ENCODE peak calls at places on chromosomes 11 and 22, in six cellular contexts. One of them, this sample, is unnamed.

GRCh38 chr11:115379528-115379927 is 124.7 kb downstream of the CADM1 start:
- DNase-seq in EL: no peak
- DNase-seq in NCI-H345: no peak
- DNase-seq in COR-L47: no peak
- DNase-seq in AG08395: no peak
- DNase-seq in NCI-H2081: no peak
- DNase-seq in this sample: no peak

GRCh38 chr11:6570691-6571427 is 32.6 kb downstream of the RRP8 start:
- DNase-seq in NCI-H2081: no peak
- DNase-seq in EL: no peak
- DNase-seq in NCI-H345: no peak
- DNase-seq in COR-L47: no peak
- DNase-seq in AG08395: no peak
- DNase-seq in this sample: no peak

GRCh38 chr22:17536269-17536668 is 27.0 kb upstream of the SLC25A18 start:
- DNase-seq in AG08395: peak
- DNase-seq in NCI-H2081: no peak
- DNase-seq in NCI-H345: no peak
- DNase-seq in COR-L47: no peak
- DNase-seq in EL: no peak
- DNase-seq in this sample: peak

GRCh38 chr11:3616721-3617460 is 24.9 kb downstream of the ART5 start:
- DNase-seq in NCI-H2081: no peak
- DNase-seq in COR-L47: no peak
- DNase-seq in AG08395: no peak
- DNase-seq in NCI-H345: peak
- DNase-seq in EL: no peak
- DNase-seq in this sample: peak

GRCh38 chr11:44016129-44016528 is 31.7 kb upstream of the ACCSL start:
- DNase-seq in NCI-H345: no peak
- DNase-seq in COR-L47: no peak
- DNase-seq in EL: peak
- DNase-seq in NCI-H2081: no peak
- DNase-seq in AG08395: peak
- DNase-seq in this sample: no peak

GRCh38 chr11:60159284-60159683 is 23.6 kb downstream of the MS4A6A start:
- DNase-seq in NCI-H345: no peak
- DNase-seq in AG08395: no peak
- DNase-seq in EL: no peak
- DNase-seq in NCI-H2081: no peak
- DNase-seq in COR-L47: no peak
- DNase-seq in this sample: no peak

GRCh38 chr11:2436013-2436520 is 8.2 kb downstream of the TRPM5 start:
- DNase-seq in NCI-H345: no peak
- DNase-seq in EL: no peak
- DNase-seq in AG08395: no peak
- DNase-seq in NCI-H2081: no peak
- DNase-seq in COR-L47: no peak
- DNase-seq in this sample: no peak

GRCh38 chr22:50434849-50435700 is 39.8 kb downstream of the SBF1 start:
- DNase-seq in EL: no peak
- DNase-seq in COR-L47: no peak
- DNase-seq in NCI-H345: no peak
- DNase-seq in AG08395: no peak
- DNase-seq in NCI-H2081: no peak
- DNase-seq in this sample: no peak

GRCh38 chr22:42299586-42300285 is 29.3 kb upstream of the TCF20 start:
- DNase-seq in COR-L47: no peak
- DNase-seq in AG08395: no peak
- DNase-seq in NCI-H345: no peak
- DNase-seq in NCI-H2081: no peak
- DNase-seq in EL: no peak
- DNase-seq in this sample: no peak

GRCh38 chr22:21022955-21023614 is 8.1 kb downstream of the P2RX6 start:
- DNase-seq in COR-L47: no peak
- DNase-seq in EL: no peak
- DNase-seq in NCI-H2081: no peak
- DNase-seq in NCI-H345: no peak
- DNase-seq in AG08395: no peak
- DNase-seq in this sample: no peak

GRCh38 chr11:83042966-83043711 is 28.6 kb downstream of the RAB30 start:
- DNase-seq in EL: peak
- DNase-seq in NCI-H2081: no peak
- DNase-seq in NCI-H345: no peak
- DNase-seq in COR-L47: no peak
- DNase-seq in AG08395: no peak
- DNase-seq in this sample: no peak

GRCh38 chr11:19121646-19122045 is 4.7 kb downstream of the ZDHHC13 start:
- DNase-seq in EL: peak
- DNase-seq in COR-L47: no peak
- DNase-seq in NCI-H2081: no peak
- DNase-seq in AG08395: no peak
- DNase-seq in NCI-H345: no peak
- DNase-seq in this sample: no peak

GRCh38 chr22:22955866-22956535 is 68.4 kb downstream of the IGLL5 start:
- DNase-seq in COR-L47: peak
- DNase-seq in AG08395: peak
- DNase-seq in EL: peak
- DNase-seq in NCI-H345: peak
- DNase-seq in NCI-H2081: peak
- DNase-seq in this sample: peak

GRCh38 chr11:102704841-102705240 is 728 bp downstream of the MMP27 start:
- DNase-seq in NCI-H345: no peak
- DNase-seq in COR-L47: no peak
- DNase-seq in NCI-H2081: no peak
- DNase-seq in EL: no peak
- DNase-seq in AG08395: peak
- DNase-seq in this sample: no peak

GRCh38 chr11:113014262-113014661 is 53.0 kb downstream of the NCAM1 start:
- DNase-seq in COR-L47: peak
- DNase-seq in AG08395: no peak
- DNase-seq in NCI-H345: peak
- DNase-seq in EL: no peak
- DNase-seq in NCI-H2081: peak
- DNase-seq in this sample: peak

GRCh38 chr11:44785856-44786606 is 59.3 kb downstream of the TSPAN18 start:
- DNase-seq in COR-L47: no peak
- DNase-seq in AG08395: no peak
- DNase-seq in NCI-H2081: no peak
- DNase-seq in EL: no peak
- DNase-seq in NCI-H345: no peak
- DNase-seq in this sample: no peak

GRCh38 chr22:48635825-48636224 is 1191.8 kb downstream of the BRD1 start:
- DNase-seq in NCI-H345: peak
- DNase-seq in AG08395: no peak
- DNase-seq in NCI-H2081: peak
- DNase-seq in EL: no peak
- DNase-seq in COR-L47: peak
- DNase-seq in this sample: no peak

GRCh38 chr22:28799834-28800307 is 498 bp downstream of the XBP1 start:
- DNase-seq in NCI-H345: no peak
- DNase-seq in NCI-H2081: no peak
- DNase-seq in EL: peak
- DNase-seq in COR-L47: no peak
- DNase-seq in AG08395: peak
- DNase-seq in this sample: peak

GRCh38 chr11:46706886-46707285 is 6.1 kb downstream of the ZNF408 start:
- DNase-seq in NCI-H345: no peak
- DNase-seq in NCI-H2081: no peak
- DNase-seq in COR-L47: no peak
- DNase-seq in EL: no peak
- DNase-seq in AG08395: no peak
- DNase-seq in this sample: no peak

GRCh38 chr11:19683141-19683805 is 29.4 kb upstream of the NAV2 start:
- DNase-seq in NCI-H345: no peak
- DNase-seq in EL: no peak
- DNase-seq in NCI-H2081: no peak
- DNase-seq in COR-L47: no peak
- DNase-seq in AG08395: no peak
- DNase-seq in this sample: no peak

GRCh38 chr22:31235076-31235475 is 23.0 kb downstream of the LIMK2 start:
- DNase-seq in NCI-H2081: no peak
- DNase-seq in AG08395: no peak
- DNase-seq in EL: no peak
- DNase-seq in COR-L47: no peak
- DNase-seq in NCI-H345: no peak
- DNase-seq in this sample: no peak

GRCh38 chr11:81497202-81497804 is 1236.4 kb downstream of the FAM181B start:
- DNase-seq in EL: peak
- DNase-seq in NCI-H2081: peak
- DNase-seq in NCI-H345: peak
- DNase-seq in COR-L47: peak
- DNase-seq in AG08395: peak
- DNase-seq in this sample: no peak

This sample was measured in DMS79 treated with DMSO at 0.1 percent for 48 hours.